ENCODE peak calls at places on chromosomes 6 and 20, in six cellular contexts. R is BE2C; M is mucosa of descending colon; J is mesenchymal stem cell; O is CD8-positive, alpha-beta memory T cell; T is IMR-90. Y is an unnamed sample.

GRCh38 chr6:142680308-142680707 is 264.7 kb downstream of the HIVEP2 start:
- DNase-seq in M (no peak), O (no peak), T (no peak), R (no peak), J (no peak), Y (peak; percentile 71)

GRCh38 chr20:23258747-23259121 is 91.9 kb upstream of the NXT1 start:
- DNase-seq in R (no peak), M (no peak), O (no peak), J (no peak), T (no peak), Y (no peak)

GRCh38 chr6:138465007-138465645 is 34.2 kb downstream of the NHSL1 start:
- DNase-seq in O (no peak), R (no peak), T (peak; percentile 98), M (no peak), J (peak; percentile 96), Y (peak; percentile 99)

GRCh38 chr6:125262026-125263013 is 39.4 kb downstream of the HDDC2 start:
- DNase-seq in R (no peak), M (no peak), T (peak; percentile 84), O (no peak), J (no peak), Y (peak; percentile 85)

GRCh38 chr6:67252663-67253062 is 1382.4 kb upstream of the ADGRB3 start:
- DNase-seq in O (no peak), J (no peak), R (peak; percentile 75), T (no peak), M (no peak), Y (no peak)

GRCh38 chr20:59448828-59449444 is 148.5 kb downstream of the EDN3 start:
- DNase-seq in T (no peak), O (no peak), M (no peak), J (no peak), R (no peak), Y (no peak)

GRCh38 chr20:51494241-51495110 is 48.0 kb downstream of the NFATC2 start:
- DNase-seq in M (no peak), O (peak; percentile 62), J (no peak), T (no peak), R (no peak), Y (no peak)

GRCh38 chr6:16318538-16318937 is 80.2 kb downstream of the GMPR start:
- DNase-seq in T (peak; percentile 90), J (peak; percentile 87), O (no peak), M (no peak), R (no peak), Y (peak; percentile 94)

GRCh38 chr6:39048481-39049399 is at the start of gene GLP1R:
- DNase-seq in J (no peak), R (no peak), O (no peak), M (no peak), T (no peak), Y (no peak)

GRCh38 chr6:1063671-1064355 is 248.1 kb upstream of the FOXQ1 start:
- DNase-seq in T (no peak), R (no peak), J (no peak), M (no peak), O (no peak), Y (no peak)

GRCh38 chr6:128305976-128306375 is 214.4 kb downstream of the PTPRK start:
- DNase-seq in T (peak; percentile 45), M (no peak), R (no peak), J (no peak), O (no peak), Y (no peak)

DNA sequence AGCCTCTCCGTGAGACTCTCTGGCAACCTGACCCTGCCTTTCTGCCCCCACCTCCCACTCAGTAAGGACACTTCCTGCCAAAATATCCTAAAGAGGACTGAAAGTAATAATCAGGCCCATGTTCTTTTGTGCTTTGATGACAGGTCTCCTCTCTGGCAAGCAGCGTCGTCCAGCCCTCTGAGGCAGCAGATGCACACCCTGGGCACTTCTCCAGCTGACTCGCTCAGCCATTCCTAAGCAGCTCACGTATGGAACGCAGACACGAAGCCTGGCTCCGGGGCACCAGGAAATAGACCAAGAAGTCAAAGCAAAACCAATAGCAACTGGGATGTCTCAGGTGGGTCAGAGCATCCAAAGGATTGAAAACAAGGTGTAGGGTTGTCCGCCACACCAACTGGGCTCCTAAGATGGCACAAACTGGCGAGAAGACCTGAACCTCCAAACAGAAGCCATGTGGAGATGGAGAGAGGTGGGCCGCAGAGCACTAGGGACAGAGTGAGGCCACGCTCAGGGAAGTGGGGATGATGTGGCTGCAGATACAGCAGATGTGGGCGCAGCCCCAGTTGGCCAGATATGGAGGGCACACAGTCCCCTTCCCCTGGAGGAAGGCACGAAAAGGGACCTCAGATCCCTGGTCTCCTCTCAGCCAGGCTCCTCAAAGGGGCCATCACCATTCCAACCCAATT is 99.3 kb downstream of the PRND start:
- DNase-seq in T (peak; percentile 88), J (peak; percentile 12), O (no peak), R (no peak), M (no peak), Y (peak; percentile 77)
- H3K36me3 ChIP-seq in T (peaks cover 5% of the 10 kb centered on the region), J (no peaks in the 10 kb centered on the region), O (peaks cover 6% of the 10 kb centered on the region), R (no peaks in the 10 kb centered on the region), M (no peaks in the 10 kb centered on the region), Y (no peaks in the 10 kb centered on the region)

DNA sequence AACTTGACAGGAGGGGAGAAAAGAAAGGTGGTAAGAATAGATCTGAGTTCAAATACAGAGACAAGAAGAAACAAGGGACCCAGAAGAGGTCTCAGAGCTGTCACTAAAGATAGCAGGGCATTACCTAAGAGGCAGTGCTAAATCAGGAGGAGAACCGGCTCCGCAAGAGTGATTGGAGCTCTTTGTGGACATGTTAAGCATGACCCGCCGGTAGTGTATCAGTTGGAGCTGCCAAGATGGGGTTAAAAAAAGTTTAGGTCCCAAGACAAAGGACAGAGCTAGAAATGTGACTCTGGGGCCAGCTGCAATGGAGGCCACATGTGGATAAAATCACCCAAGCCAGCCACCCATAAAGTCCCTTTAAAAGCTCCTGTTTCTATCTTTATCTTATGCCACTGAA is 93.4 kb downstream of the MBOAT1 start:
- DNase-seq in J (no peak), R (no peak), T (no peak), M (no peak), O (no peak), Y (no peak)
- H3K4me1 ChIP-seq in J (peaks cover 3% of the 10 kb centered on the region), R (no peaks in the 10 kb centered on the region), T (peaks cover 2% of the 10 kb centered on the region), M (no peaks in the 10 kb centered on the region), O (no peaks in the 10 kb centered on the region), Y (no peaks in the 10 kb centered on the region)

DNA sequence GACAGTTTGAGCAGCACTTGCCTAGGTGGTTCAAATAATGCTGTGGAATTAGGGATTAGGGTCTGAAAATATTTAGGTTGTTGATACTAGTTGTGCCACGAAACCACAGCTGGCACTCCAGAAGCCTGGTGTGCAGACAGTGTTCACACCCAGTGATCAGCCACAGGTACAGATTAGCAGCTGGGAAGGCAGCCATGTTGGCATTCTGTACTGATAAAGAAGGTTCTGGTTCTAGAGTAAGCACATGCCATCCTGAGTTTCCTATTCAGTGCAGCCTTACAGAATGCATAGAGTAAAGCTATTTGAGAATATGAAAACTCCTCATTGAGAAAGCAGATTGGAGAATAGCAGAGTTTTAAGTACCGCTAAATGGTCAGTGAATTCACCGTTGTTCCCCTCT is 30.0 kb downstream of the TMEM74B start:
- DNase-seq in O (no peak), J (no peak), R (no peak), M (no peak), T (no peak), Y (no peak)
- H3K36me3 ChIP-seq in O (peaks cover 19% of the 10 kb centered on the region), J (peaks cover 8% of the 10 kb centered on the region), R (no peaks in the 10 kb centered on the region), M (no peaks in the 10 kb centered on the region), T (peaks cover 17% of the 10 kb centered on the region), Y (no peaks in the 10 kb centered on the region)

DNA sequence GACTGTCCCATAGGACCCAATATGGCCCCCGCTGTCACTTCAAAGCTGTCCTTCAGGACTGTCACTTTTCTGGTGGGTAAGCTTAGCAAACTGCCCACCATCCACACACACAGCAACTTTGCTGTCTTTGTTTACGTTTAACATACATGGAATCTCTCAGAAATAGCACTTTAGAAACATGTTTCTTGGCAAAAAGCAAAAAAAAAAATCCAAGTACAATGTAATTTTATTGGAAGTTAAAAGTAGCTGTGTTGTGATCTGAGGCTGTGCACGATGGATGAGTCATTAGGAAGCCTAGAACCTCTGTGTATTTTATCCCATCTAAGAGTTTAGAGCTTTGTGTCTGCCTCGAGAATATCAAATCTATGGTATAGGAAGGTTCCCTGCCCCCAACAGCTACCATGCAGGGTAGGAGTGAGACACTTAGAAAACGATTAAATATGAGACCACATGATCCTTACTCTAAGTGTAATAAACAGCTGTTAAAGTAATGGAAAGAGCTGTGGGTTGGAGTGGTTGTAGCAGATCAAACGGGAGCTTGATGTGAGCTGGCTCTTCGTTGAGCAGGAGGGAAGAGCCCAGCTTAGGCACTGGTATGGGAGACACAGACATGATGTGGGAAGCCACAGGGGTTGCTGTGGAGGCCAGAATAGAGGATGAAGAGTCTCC is 119.5 kb downstream of the PLEKHG1 start:
- DNase-seq in M (no peak), T (peak; percentile 9), R (no peak), O (no peak), J (no peak), Y (peak; percentile 40)
- H3K4me1 ChIP-seq in M (no peaks in the 10 kb centered on the region), T (no peaks in the 10 kb centered on the region), R (no peaks in the 10 kb centered on the region), O (no peaks in the 10 kb centered on the region), J (peaks cover 6% of the 10 kb centered on the region), Y (no peaks in the 10 kb centered on the region)

DNA sequence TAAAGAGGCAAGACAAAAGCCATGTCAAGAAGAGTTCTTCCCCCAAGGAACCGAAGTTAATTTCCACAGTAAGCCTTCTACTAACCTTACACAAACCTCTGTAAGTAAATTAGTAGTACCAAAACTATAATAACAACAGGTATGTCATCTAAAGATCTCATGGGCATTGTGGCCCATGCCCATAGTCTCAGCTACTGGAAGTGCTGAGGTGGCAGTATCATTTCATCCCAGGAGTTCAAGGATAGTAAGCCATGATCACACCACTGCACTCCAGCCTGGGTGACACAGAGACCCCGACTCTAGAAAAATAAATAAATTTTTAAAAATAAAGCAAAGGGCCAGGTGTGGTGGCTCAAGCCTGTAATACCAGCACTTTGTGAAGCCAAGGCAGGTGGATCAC is 29.2 kb downstream of the MDN1 start:
- DNase-seq in T (no peak), O (no peak), M (no peak), R (no peak), J (no peak), Y (no peak)
- H3K36me3 ChIP-seq in T (peaks cover 15% of the 10 kb centered on the region), O (peaks cover 32% of the 10 kb centered on the region), M (no peaks in the 10 kb centered on the region), R (peaks cover 79% of the 10 kb centered on the region), J (peaks cover 14% of the 10 kb centered on the region), Y (no peaks in the 10 kb centered on the region)

DNA sequence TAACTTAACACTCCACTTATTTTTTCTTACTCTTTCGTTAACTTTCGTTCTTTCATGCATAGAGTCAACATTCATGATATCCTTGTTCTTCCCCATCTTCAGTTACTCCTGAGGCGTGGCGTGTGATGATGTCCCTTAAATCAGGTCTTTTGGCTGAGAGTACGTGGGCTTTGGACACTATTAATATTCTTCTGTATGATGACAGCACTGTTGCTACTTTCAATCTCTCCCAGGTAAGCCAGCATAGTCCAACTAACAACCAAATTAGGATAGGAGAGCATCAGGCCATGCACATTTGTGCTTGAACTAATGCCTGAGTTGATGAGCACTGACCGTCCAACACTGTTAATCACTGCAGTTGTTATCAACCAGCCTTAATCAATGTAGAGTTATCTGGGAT is 119.6 kb downstream of the TMEM242 start:
- DNase-seq in J (no peak), T (no peak), M (no peak), O (no peak), R (no peak), Y (no peak)
- H3K4me1 ChIP-seq in J (no peaks in the 10 kb centered on the region), T (no peaks in the 10 kb centered on the region), M (peaks cover 10% of the 10 kb centered on the region), O (no peaks in the 10 kb centered on the region), R (no peaks in the 10 kb centered on the region), Y (no peaks in the 10 kb centered on the region)

Y was measured in fibroblast of lung.